ENCODE peak calls at places on chromosome 6, in ten cellular contexts. E is NCI-H1105; Q is neural crest cell; U is stimulated activated naive CD4-positive, alpha-beta T cell; F is GM20000; H is NAMALWA; O is transverse colon; T is activated CD4-positive, alpha-beta memory T cell treated with anti-CD3 and anti-CD28 coated beads, Interleukin-2, amount 10 ng/mL, durations not matched to agents 7 days and 5 days; V is osteocyte; P is CD8-positive, alpha-beta T cell. N is an unnamed sample.

GRCh38 chr6:131773284-131773950 is 34.4 kb upstream of the ENPP1 start:
- DNase-seq in O (no peak), F (no peak), P (no peak), U (no peak), T (no peak), V (no peak), E (no peak), H (no peak), Q (no peak), N (no peak)

GRCh38 chr6:33984466-33985332 is 161.2 kb downstream of the GRM4 start:
- DNase-seq in O (no peak), H (no peak), F (no peak), V (peak), T (no peak), P (no peak), E (no peak), U (no peak), Q (no peak), N (no peak)

GRCh38 chr6:30881987-30882763 is 2.1 kb upstream of the DDR1 start:
- DNase-seq in V (no peak), O (no peak), F (peak), Q (no peak), H (peak), P (no peak), U (no peak), T (no peak), E (no peak), N (no peak)

GRCh38 chr6:49406241-49406970 is 56.6 kb downstream of the MMUT start:
- DNase-seq in O (no peak), T (no peak), V (no peak), E (no peak), Q (no peak), F (no peak), P (no peak), U (no peak), H (no peak), N (no peak)

GRCh38 chr6:121851056-121851455 is 415.6 kb downstream of the GJA1 start:
- DNase-seq in O (no peak), T (no peak), U (no peak), E (no peak), V (no peak), F (no peak), H (no peak), Q (peak), P (no peak), N (no peak)

GRCh38 chr6:168035661-168036616 is 38.5 kb downstream of the KIF25 start:
- DNase-seq in H (no peak), Q (no peak), U (no peak), O (peak), T (no peak), P (no peak), F (no peak), E (peak), V (no peak), N (no peak)

GRCh38 chr6:38813451-38813850 is 98.3 kb downstream of the DNAH8 start:
- DNase-seq in P (no peak), F (no peak), U (no peak), E (no peak), Q (no peak), T (no peak), H (no peak), V (no peak), O (no peak), N (no peak)

GRCh38 chr6:82182756-82183155 is 64.8 kb downstream of the IBTK start:
- DNase-seq in U (no peak), F (peak), H (no peak), V (no peak), P (no peak), Q (no peak), T (no peak), E (no peak), O (no peak), N (no peak)

GRCh38 chr6:110558575-110558974 is 82.2 kb upstream of the SLC22A16 start:
- DNase-seq in O (no peak), F (no peak), P (no peak), H (no peak), V (no peak), T (no peak), U (no peak), E (no peak), Q (no peak), N (no peak)

GRCh38 chr6:723540-723939 is 30.6 kb upstream of the EXOC2 start:
- DNase-seq in E (no peak), V (no peak), H (no peak), O (no peak), Q (no peak), F (no peak), T (no peak), U (no peak), P (no peak), N (no peak)

GRCh38 chr6:131858765-131859490 is 51.1 kb downstream of the ENPP1 start:
- DNase-seq in F (no peak), E (no peak), P (no peak), V (no peak), Q (no peak), O (no peak), H (no peak), T (no peak), U (no peak), N (no peak)

GRCh38 chr6:146341498-146342230 is 202.0 kb upstream of the RAB32 start:
- DNase-seq in Q (no peak), V (no peak), F (no peak), U (no peak), T (no peak), H (no peak), P (no peak), E (no peak), O (no peak), N (no peak)

GRCh38 chr6:78487401-78487800 is 379.9 kb upstream of the IRAK1BP1 start:
- DNase-seq in E (no peak), F (no peak), O (no peak), U (no peak), Q (no peak), H (no peak), V (no peak), P (no peak), T (no peak), N (no peak)

GRCh38 chr6:33989016-33989854 is 156.7 kb downstream of the GRM4 start:
- DNase-seq in U (no peak), V (peak), E (no peak), P (no peak), O (no peak), F (no peak), Q (no peak), T (no peak), H (no peak), N (no peak)